ENCODE peak calls at places on chromosomes 1 and 21, in eight cellular contexts. N is IMR-90, R is SK-N-SH, Q is HepG2, I is K562, S is A549, U is HCT116, H is GM12878. G is an unnamed sample.

GRCh38 chr1:40153073-40153770 is 8.0 kb upstream of the RLF start:
- DNase-seq in U (peak; percentile 62), Q (peak; percentile 32), S (peak; percentile 61), I (peak; percentile 78), R (peak; percentile 27), N (peak; percentile 77), H (peak; percentile 59), G (no peak)

GRCh38 chr1:88061106-88061829 is 622.8 kb upstream of the PKN2 start:
- DNase-seq in S (peak; percentile 65), H (no peak), U (peak; percentile 61), Q (peak; percentile 45), I (peak; percentile 4), R (peak; percentile 14), N (peak; percentile 70), G (peak; percentile 21)

GRCh38 chr1:195481293-195481692 is 1126.9 kb downstream of the KCNT2 start:
- DNase-seq in H (no peak), Q (no peak), S (no peak), R (no peak), N (no peak), I (no peak), U (no peak), G (no peak)

GRCh38 chr1:34122080-34122479 is 43.0 kb downstream of the CSMD2 start:
- DNase-seq in N (no peak), H (no peak), U (no peak), R (no peak), Q (no peak), S (no peak), I (no peak), G (peak; percentile 24)

GRCh38 chr1:56824956-56825355 is 5.8 kb upstream of the FYB2 start:
- DNase-seq in Q (no peak), H (no peak), U (no peak), S (no peak), I (no peak), N (peak; percentile 18), R (no peak), G (no peak)

GRCh38 chr1:15417365-15417934 is 7.8 kb downstream of the EFHD2 start:
- DNase-seq in Q (no peak), N (peak; percentile 83), U (no peak), R (peak; percentile 41), H (no peak), I (peak; percentile 79), S (peak; percentile 72), G (no peak)

GRCh38 chr1:21564521-21565095 is 55.4 kb downstream of the ALPL start:
- DNase-seq in H (no peak), U (no peak), S (no peak), R (no peak), Q (no peak), I (no peak), N (peak; percentile 41), G (no peak)

GRCh38 chr1:43147625-43148319 is 24.3 kb downstream of the EBNA1BP2 start:
- DNase-seq in I (peak; percentile 25), N (peak; percentile 32), Q (peak; percentile 6), U (peak; percentile 26), R (peak; percentile 91), H (no peak), S (peak; percentile 64), G (peak; percentile 94)

DNA sequence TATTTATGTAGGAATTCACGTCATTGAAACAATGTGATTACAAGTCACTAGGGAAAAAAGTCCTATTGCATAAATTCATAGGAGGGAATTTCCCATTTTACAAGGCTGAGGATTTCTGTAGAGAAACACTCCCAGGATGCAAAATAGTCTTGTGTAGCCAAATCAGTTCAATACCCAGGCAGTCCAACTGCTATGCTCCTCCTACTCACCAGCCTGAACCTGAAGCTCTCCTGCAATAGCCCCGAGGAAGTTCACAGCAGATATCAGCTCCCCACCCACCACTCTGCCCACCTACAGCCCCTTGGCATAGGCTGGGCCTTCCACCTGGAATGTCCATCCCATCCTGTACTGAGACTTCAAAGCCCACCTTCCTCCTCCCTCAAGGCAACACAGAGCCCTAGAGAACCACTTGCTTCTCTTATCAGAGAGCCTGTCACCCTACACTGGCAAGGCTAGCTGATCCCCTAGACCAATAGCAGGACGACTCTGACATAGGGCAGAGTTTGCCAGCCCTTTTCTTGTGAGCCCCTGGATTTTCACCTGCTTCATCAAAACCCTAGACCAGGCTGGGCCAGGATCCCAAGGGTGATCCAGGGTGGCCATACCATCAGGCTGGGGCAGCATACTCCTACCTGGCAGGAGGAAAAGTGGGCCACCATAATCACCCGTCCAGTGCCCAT is 1.5 kb downstream of the LSS start:
- DNase-seq in U (no peak), N (peak; percentile 78), I (peak; percentile 31), S (no peak), H (peak; percentile 51), R (no peak), Q (no peak), G (no peak)
- TF ChIP-seq RAD21 in U (no peak), N (no peak), I (no peak), S (no peak), H (no peak), R (no peak), Q (no peak), G (no peak)

GRCh38 chr1:111334169-111334568 is 43.5 kb downstream of the CHIA start:
- DNase-seq in U (peak; percentile 21), N (peak; percentile 49), R (peak; percentile 12), I (peak; percentile 38), H (peak; percentile 33), S (peak; percentile 20), Q (peak; percentile 50), G (no peak)

GRCh38 chr1:111332190-111332589 is 41.5 kb downstream of the CHIA start:
- DNase-seq in U (no peak), S (no peak), N (no peak), Q (no peak), I (no peak), H (peak; percentile 46), R (no peak), G (no peak)
- TF ChIP-seq RAD21 in U (no peak), S (no peak), N (no peak), Q (no peak), I (no peak), H (no peak), R (no peak), G (no peak)

GRCh38 chr1:109423498-109423897 is 2.8 kb downstream of the PSMA5 start:
- DNase-seq in N (no peak), I (no peak), U (no peak), Q (no peak), S (no peak), R (no peak), H (no peak), G (no peak)

GRCh38 chr1:109425902-109426277 is 358 bp downstream of the PSMA5 start:
- DNase-seq in U (no peak), H (no peak), N (peak; percentile 53), R (no peak), I (peak; percentile 83), Q (peak; percentile 59), S (peak; percentile 58), G (no peak)

GRCh38 chr1:109425391-109425790 is 857 bp downstream of the PSMA5 start:
- DNase-seq in I (peak; percentile 12), R (no peak), H (peak; percentile 32), Q (no peak), S (no peak), N (peak; percentile 38), U (no peak), G (no peak)

GRCh38 chr1:109426278-109427170 is at the start of gene PSMA5:
- DNase-seq in Q (peak; percentile 99), N (peak; percentile 100), S (peak; percentile 99), H (peak; percentile 99), R (peak; percentile 95), U (peak; percentile 99), I (peak; percentile 100), G (peak; percentile 94)

DNA sequence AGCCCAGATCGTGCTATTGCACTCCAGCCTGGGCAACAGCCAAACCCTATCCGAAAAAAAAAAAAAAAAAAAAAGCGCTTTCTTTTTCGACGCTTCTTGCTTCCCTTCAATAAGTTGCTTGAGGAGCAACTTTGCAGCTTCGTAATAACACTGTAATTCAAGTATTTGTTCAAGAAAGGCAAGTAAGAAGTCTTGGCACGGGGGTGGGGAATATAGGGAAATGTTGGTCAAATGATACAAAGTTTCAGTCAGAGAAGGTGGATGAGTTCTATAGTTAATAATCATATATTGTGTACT is 871 bp upstream of the PSMA5 start:
- DNase-seq in S (no peak), I (peak; percentile 23), N (no peak), Q (no peak), H (no peak), U (no peak), R (no peak), G (no peak)
- TF ChIP-seq RAD21 in S (no peak), I (no peak), N (no peak), Q (no peak), H (no peak), U (no peak), R (no peak), G (no peak)

DNA sequence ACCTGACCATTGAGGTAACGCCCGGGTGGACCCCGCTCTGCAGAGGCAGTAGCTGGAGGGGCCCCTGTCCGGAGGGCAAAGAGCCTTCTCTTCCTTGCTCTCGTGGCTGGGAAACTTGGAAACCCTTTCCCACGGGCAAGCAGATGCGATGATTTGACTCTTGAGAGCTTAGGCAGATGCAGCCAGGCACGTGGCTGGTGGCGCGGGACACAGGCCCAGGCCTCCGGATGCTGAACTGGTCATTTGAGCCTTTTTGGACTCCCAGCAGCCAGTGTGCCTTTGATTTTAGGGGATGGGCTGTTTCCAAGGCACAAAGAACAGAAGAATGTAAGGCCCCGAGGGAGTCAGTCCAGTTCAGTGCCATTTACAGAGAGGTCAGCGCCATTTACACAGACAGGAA is 20.7 kb upstream of the CCDC27 start:
- DNase-seq in U (no peak), I (no peak), N (no peak), R (no peak), S (no peak), H (no peak), Q (no peak), G (no peak)
- TF ChIP-seq RAD21 in U (no peak), I (no peak), N (no peak), R (no peak), S (no peak), H (no peak), Q (no peak), G (no peak)

GRCh38 chr21:36124395-36124794 is 10.5 kb upstream of the CBR3 start:
- DNase-seq in U (no peak), H (no peak), I (no peak), R (no peak), N (no peak), S (no peak), Q (no peak), G (no peak)

GRCh38 chr21:36126621-36127110 is 8.2 kb upstream of the CBR3 start:
- DNase-seq in R (no peak), S (no peak), U (no peak), Q (no peak), I (no peak), N (no peak), H (no peak), G (no peak)

GRCh38 chr21:36125513-36126121 is 9.3 kb upstream of the CBR3 start:
- DNase-seq in H (no peak), Q (peak; percentile 32), R (peak; percentile 60), U (no peak), S (peak; percentile 51), I (peak; percentile 67), N (peak; percentile 70), G (no peak)

GRCh38 chr21:36127250-36127904 is 7.5 kb upstream of the CBR3 start:
- DNase-seq in N (no peak), R (no peak), S (no peak), U (no peak), Q (peak; percentile 8), I (no peak), H (no peak), G (no peak)

DNA sequence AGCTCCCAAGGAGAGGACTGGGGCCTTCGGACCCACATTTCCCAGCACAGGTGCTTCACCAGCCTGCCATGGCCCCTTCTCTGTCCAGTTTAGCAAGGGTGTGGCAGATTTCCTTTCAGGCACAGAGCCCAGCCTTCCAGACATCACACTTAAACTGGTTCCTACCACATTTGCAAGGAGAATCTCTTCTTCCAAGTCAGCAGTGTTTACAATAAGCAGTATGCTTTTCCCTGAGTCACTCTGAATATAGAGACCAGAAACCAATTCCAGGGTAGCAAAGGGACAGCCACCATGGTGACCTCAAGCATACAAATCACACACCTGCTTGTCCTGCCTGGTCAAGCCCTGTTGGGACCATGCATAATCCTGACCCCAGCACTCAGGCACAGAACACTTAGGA is 8.7 kb upstream of the CBR3 start:
- DNase-seq in N (peak; percentile 55), I (no peak), U (no peak), S (no peak), R (no peak), Q (no peak), H (no peak), G (no peak)
- TF ChIP-seq RAD21 in N (no peak), I (no peak), U (no peak), S (no peak), R (no peak), Q (no peak), H (no peak), G (no peak)